ENCODE peak calls at places on chromosomes 5 and 9, in four cellular contexts. One of them, this sample, is unnamed.

GRCh38 chr9:74858753-74859414 is 28.8 kb downstream of the TRPM6 start:
- DNase-seq in lower lobe of right lung: no peak
- DNase-seq in uterus: no peak
- DNase-seq in tibial artery: no peak
- DNase-seq in this sample: no peak

GRCh38 chr5:87015908-87016307 is 251.8 kb upstream of the RASA1 start:
- DNase-seq in uterus: no peak
- DNase-seq in tibial artery: no peak
- DNase-seq in lower lobe of right lung: no peak
- DNase-seq in this sample: no peak

GRCh38 chr9:105054488-105054887 is 126.5 kb upstream of the ABCA1 start:
- DNase-seq in tibial artery: no peak
- DNase-seq in uterus: no peak
- DNase-seq in lower lobe of right lung: no peak
- DNase-seq in this sample: no peak

GRCh38 chr9:27763831-27764230 is 190.6 kb upstream of the C9orf72 start:
- DNase-seq in tibial artery: no peak
- DNase-seq in lower lobe of right lung: no peak
- DNase-seq in uterus: no peak
- DNase-seq in this sample: no peak

GRCh38 chr9:124780757-124781151 is 3.8 kb downstream of the OLFML2A start:
- DNase-seq in lower lobe of right lung: no peak
- DNase-seq in tibial artery: no peak
- DNase-seq in uterus: no peak
- DNase-seq in this sample: no peak

GRCh38 chr5:96507128-96507527 is 74.1 kb upstream of the PCSK1 start:
- DNase-seq in uterus: no peak
- DNase-seq in tibial artery: no peak
- DNase-seq in lower lobe of right lung: no peak
- DNase-seq in this sample: no peak

GRCh38 chr9:109086221-109086620 is 33.5 kb downstream of the TMEM245 start:
- DNase-seq in lower lobe of right lung: no peak
- DNase-seq in tibial artery: no peak
- DNase-seq in uterus: no peak
- DNase-seq in this sample: no peak

GRCh38 chr9:132627120-132627519 is 42.7 kb downstream of the DDX31 start:
- DNase-seq in lower lobe of right lung: no peak
- DNase-seq in uterus: no peak
- DNase-seq in tibial artery: no peak
- DNase-seq in this sample: no peak

GRCh38 chr9:79681576-79681975 is 109.8 kb downstream of the TLE4 start:
- DNase-seq in tibial artery: no peak
- DNase-seq in uterus: no peak
- DNase-seq in lower lobe of right lung: no peak
- DNase-seq in this sample: no peak

GRCh38 chr9:120839146-120839545 is 3.6 kb downstream of the PSMD5 start:
- DNase-seq in uterus: no peak
- DNase-seq in tibial artery: no peak
- DNase-seq in lower lobe of right lung: no peak
- DNase-seq in this sample: no peak

GRCh38 chr9:86098793-86099694 is at the start of gene GOLM1:
- DNase-seq in tibial artery: peak
- DNase-seq in lower lobe of right lung: peak
- DNase-seq in uterus: peak
- DNase-seq in this sample: no peak

GRCh38 chr9:99171225-99172128 is 50.3 kb downstream of the ALG2 start:
- DNase-seq in tibial artery: no peak
- DNase-seq in uterus: no peak
- DNase-seq in lower lobe of right lung: no peak
- DNase-seq in this sample: no peak

GRCh38 chr5:33984671-33985124 is at the start of gene SLC45A2:
- DNase-seq in tibial artery: no peak
- DNase-seq in lower lobe of right lung: no peak
- DNase-seq in uterus: no peak
- DNase-seq in this sample: no peak

GRCh38 chr5:96219580-96220281 is 213.3 kb downstream of the PCSK1 start:
- DNase-seq in uterus: no peak
- DNase-seq in lower lobe of right lung: no peak
- DNase-seq in tibial artery: no peak
- DNase-seq in this sample: no peak

GRCh38 chr5:65903581-65903980 is 22.8 kb upstream of the ERBIN start:
- DNase-seq in lower lobe of right lung: no peak
- DNase-seq in tibial artery: no peak
- DNase-seq in uterus: no peak
- DNase-seq in this sample: no peak

GRCh38 chr9:134058716-134059115 is 9.1 kb downstream of the BRD3 start:
- DNase-seq in uterus: peak
- DNase-seq in tibial artery: peak
- DNase-seq in lower lobe of right lung: no peak
- DNase-seq in this sample: peak

GRCh38 chr5:151073280-151073679 is 7.6 kb downstream of the TNIP1 start:
- DNase-seq in uterus: no peak
- DNase-seq in lower lobe of right lung: no peak
- DNase-seq in tibial artery: no peak
- DNase-seq in this sample: no peak

GRCh38 chr5:151077419-151077818 is 3.4 kb downstream of the TNIP1 start:
- DNase-seq in tibial artery: no peak
- DNase-seq in lower lobe of right lung: no peak
- DNase-seq in uterus: no peak
- DNase-seq in this sample: no peak

GRCh38 chr5:151074557-151074956 is 6.3 kb downstream of the TNIP1 start:
- DNase-seq in tibial artery: no peak
- DNase-seq in uterus: no peak
- DNase-seq in lower lobe of right lung: no peak
- DNase-seq in this sample: no peak

GRCh38 chr5:151076616-151077015 is 4.2 kb downstream of the TNIP1 start:
- DNase-seq in tibial artery: no peak
- DNase-seq in uterus: no peak
- DNase-seq in lower lobe of right lung: no peak
- DNase-seq in this sample: no peak

GRCh38 chr5:151075698-151076331 is 5.0 kb downstream of the TNIP1 start:
- DNase-seq in uterus: no peak
- DNase-seq in lower lobe of right lung: peak
- DNase-seq in tibial artery: no peak
- DNase-seq in this sample: no peak
- H3K27ac ChIP-seq in uterus: no peak
- H3K27ac ChIP-seq in lower lobe of right lung: peak
- H3K27ac ChIP-seq in tibial artery: no peak
- H3K27ac ChIP-seq in this sample: no peak

DNA sequence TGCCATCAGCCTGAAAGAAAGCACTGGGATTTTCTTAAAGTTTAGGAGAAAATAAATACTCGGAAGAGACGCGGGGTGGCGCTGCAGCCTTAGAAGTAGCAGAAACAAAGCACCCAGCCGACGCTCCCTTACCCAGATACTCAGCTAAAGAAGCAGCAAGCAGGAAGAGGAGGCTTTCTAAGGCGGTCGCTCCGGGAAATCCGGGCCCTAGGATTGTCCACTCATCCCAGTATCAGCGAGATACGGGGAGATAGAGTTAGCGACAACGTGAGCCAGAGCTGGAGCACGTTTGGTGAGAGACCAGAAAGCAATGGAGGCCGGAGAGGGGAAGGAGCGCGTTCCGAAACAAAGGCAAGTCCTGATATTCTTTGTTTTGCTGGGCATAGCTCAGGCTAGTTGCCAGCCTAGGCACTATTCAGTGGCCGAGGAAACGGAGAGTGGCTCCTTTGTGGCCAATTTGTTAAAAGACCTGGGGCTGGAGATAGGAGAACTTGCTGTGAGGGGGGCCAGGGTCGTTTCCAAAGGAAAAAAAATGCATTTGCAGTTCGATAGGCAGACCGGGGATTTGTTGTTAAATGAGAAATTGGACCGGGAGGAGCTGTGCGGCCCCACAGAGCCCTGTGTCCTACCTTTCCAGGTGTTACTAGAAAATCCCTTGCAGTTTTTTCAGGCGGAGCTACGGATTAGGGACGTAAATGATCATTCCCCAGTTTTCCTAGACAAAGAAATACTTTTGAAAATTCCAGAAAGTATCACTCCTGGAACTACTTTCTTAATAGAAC is at the start of gene PCDHB2:
- DNase-seq in uterus: no peak
- DNase-seq in lower lobe of right lung: no peak
- DNase-seq in tibial artery: peak
- DNase-seq in this sample: no peak
- H3K4me3 ChIP-seq in uterus: no peak
- H3K4me3 ChIP-seq in lower lobe of right lung: peak
- H3K4me3 ChIP-seq in tibial artery: peak
- H3K4me3 ChIP-seq in this sample: peak

DNA sequence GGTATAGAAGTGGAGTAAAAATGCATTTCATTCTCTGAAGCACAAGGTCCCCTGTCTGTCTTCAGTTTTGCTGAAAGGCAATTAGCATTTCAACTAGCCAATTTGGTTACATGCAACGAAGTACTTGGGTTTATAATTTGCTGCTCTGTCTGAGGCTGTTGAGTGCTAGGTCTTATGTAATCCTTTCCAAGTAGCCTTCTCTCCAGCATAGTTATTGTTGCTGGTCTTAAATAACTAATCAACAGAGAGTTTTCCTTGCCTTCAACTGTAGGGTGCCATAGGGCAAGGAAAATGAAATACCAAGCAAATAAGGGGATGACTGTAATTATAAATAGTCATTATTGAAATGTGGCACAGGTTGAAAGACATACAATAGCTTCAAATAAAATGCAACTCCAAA is 4.6 kb downstream of the ADGRV1 start:
- DNase-seq in lower lobe of right lung: no peak
- DNase-seq in uterus: no peak
- DNase-seq in tibial artery: no peak
- DNase-seq in this sample: no peak
- H3K27ac ChIP-seq in lower lobe of right lung: no peak
- H3K27ac ChIP-seq in uterus: no peak
- H3K27ac ChIP-seq in tibial artery: no peak
- H3K27ac ChIP-seq in this sample: no peak

GRCh38 chr9:9674461-9674860 is 938.3 kb downstream of the PTPRD start:
- DNase-seq in uterus: no peak
- DNase-seq in tibial artery: no peak
- DNase-seq in lower lobe of right lung: no peak
- DNase-seq in this sample: no peak
- H3K4me3 ChIP-seq in uterus: no peak
- H3K4me3 ChIP-seq in tibial artery: no peak
- H3K4me3 ChIP-seq in lower lobe of right lung: no peak
- H3K4me3 ChIP-seq in this sample: no peak

GRCh38 chr5:172119921-172120688 is 67.9 kb downstream of the STK10 start:
- DNase-seq in tibial artery: no peak
- DNase-seq in uterus: no peak
- DNase-seq in lower lobe of right lung: no peak
- DNase-seq in this sample: no peak

GRCh38 chr5:172117977-172118701 is 69.9 kb downstream of the STK10 start:
- DNase-seq in tibial artery: no peak
- DNase-seq in lower lobe of right lung: no peak
- DNase-seq in uterus: no peak
- DNase-seq in this sample: no peak

GRCh38 chr5:172115541-172115982 is 72.5 kb downstream of the STK10 start:
- DNase-seq in tibial artery: no peak
- DNase-seq in lower lobe of right lung: no peak
- DNase-seq in uterus: no peak
- DNase-seq in this sample: no peak

GRCh38 chr5:172114875-172115422 is 73.1 kb downstream of the STK10 start:
- DNase-seq in lower lobe of right lung: peak
- DNase-seq in tibial artery: peak
- DNase-seq in uterus: no peak
- DNase-seq in this sample: no peak

DNA sequence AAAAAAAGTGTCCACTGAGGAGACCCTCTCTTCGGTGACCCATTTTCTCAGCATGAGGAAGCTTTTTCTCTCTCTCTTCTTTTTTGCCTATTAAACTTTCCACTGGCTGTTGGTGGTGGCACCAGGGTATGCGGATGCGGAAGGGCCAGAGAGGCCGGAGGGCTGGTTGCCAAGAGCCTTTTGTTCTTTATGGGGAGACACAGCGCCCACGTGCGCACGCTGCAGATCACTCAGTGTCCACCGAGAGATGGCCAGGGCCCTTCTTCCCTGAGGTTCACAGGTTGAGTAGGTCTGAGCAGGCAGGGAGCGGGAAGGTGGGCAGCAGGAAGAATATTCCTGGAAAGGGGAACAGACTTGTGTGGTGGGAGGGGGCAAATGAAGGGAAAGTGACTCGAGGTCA is 69.1 kb downstream of the STK10 start:
- DNase-seq in tibial artery: no peak
- DNase-seq in lower lobe of right lung: no peak
- DNase-seq in uterus: no peak
- DNase-seq in this sample: no peak
- H3K27ac ChIP-seq in tibial artery: no peak
- H3K27ac ChIP-seq in lower lobe of right lung: peak
- H3K27ac ChIP-seq in uterus: no peak
- H3K27ac ChIP-seq in this sample: no peak

GRCh38 chr9:18632624-18633407 is 158.9 kb downstream of the ADAMTSL1 start:
- DNase-seq in tibial artery: peak
- DNase-seq in lower lobe of right lung: no peak
- DNase-seq in uterus: peak
- DNase-seq in this sample: peak
- H3K4me3 ChIP-seq in tibial artery: no peak
- H3K4me3 ChIP-seq in lower lobe of right lung: no peak
- H3K4me3 ChIP-seq in uterus: no peak
- H3K4me3 ChIP-seq in this sample: no peak

GRCh38 chr5:176466245-176466871 is 18.2 kb downstream of the FAF2 start:
- DNase-seq in tibial artery: no peak
- DNase-seq in uterus: no peak
- DNase-seq in lower lobe of right lung: no peak
- DNase-seq in this sample: no peak
- H3K27ac ChIP-seq in tibial artery: no peak
- H3K27ac ChIP-seq in uterus: no peak
- H3K27ac ChIP-seq in lower lobe of right lung: no peak
- H3K27ac ChIP-seq in this sample: no peak

GRCh38 chr9:73152953-73153352 is 1.3 kb downstream of the ANXA1 start:
- DNase-seq in lower lobe of right lung: no peak
- DNase-seq in tibial artery: no peak
- DNase-seq in uterus: no peak
- DNase-seq in this sample: no peak
- H3K4me3 ChIP-seq in lower lobe of right lung: peak
- H3K4me3 ChIP-seq in tibial artery: peak
- H3K4me3 ChIP-seq in uterus: peak
- H3K4me3 ChIP-seq in this sample: peak